ENCODE peak calls at places on chromosome 14, in seven cellular contexts. R, U, E, X, M, L and D are unnamed samples.

GRCh38 chr14:65637780-65638179 is 225.2 kb downstream of the FUT8 start:
- DNase-seq in L (no peak), U (no peak), R (no peak), E (no peak), M (no peak), X (peak; percentile 72), D (peak; percentile 14)

GRCh38 chr14:65222434-65222833 is 120.1 kb upstream of the MAX start:
- DNase-seq in U (peak; percentile 53), X (no peak), M (peak; percentile 80), R (peak; percentile 60), L (peak; percentile 80), E (no peak), D (peak; percentile 72)

GRCh38 chr14:24082411-24083080 is 11.2 kb downstream of the CPNE6 start:
- DNase-seq in M (no peak), X (no peak), L (no peak), E (no peak), U (no peak), R (no peak), D (no peak)

GRCh38 chr14:106831322-106831720 is 1304.9 kb downstream of the TMEM121 start:
- DNase-seq in E (peak; percentile 20), M (peak; percentile 47), X (no peak), R (no peak), L (no peak), U (peak; percentile 75), D (peak; percentile 68)

GRCh38 chr14:93044116-93044515 is 71.6 kb downstream of the ITPK1 start:
- DNase-seq in X (no peak), M (no peak), U (peak; percentile 36), L (no peak), R (peak; percentile 15), E (no peak), D (no peak)

GRCh38 chr14:106586098-106586704 is 1059.8 kb downstream of the TMEM121 start:
- DNase-seq in X (no peak), M (peak; percentile 49), L (no peak), E (peak; percentile 37), R (no peak), U (peak; percentile 13), D (peak; percentile 46)

GRCh38 chr14:53458368-53458814 is 305.3 kb upstream of the DDHD1 start:
- DNase-seq in L (peak; percentile 53), U (peak; percentile 72), E (peak; percentile 96), M (no peak), X (no peak), R (peak; percentile 87), D (no peak)

GRCh38 chr14:44625098-44625497 is 118.0 kb upstream of the FSCB start:
- DNase-seq in M (no peak), U (no peak), E (no peak), X (no peak), R (no peak), L (no peak), D (no peak)

GRCh38 chr14:106318700-106319099 is 792.3 kb downstream of the TMEM121 start:
- DNase-seq in U (no peak), X (no peak), L (no peak), R (no peak), E (no peak), M (no peak), D (peak; percentile 3)

GRCh38 chr14:93889739-93890138 is 37.4 kb upstream of the FAM181A start:
- DNase-seq in M (no peak), L (no peak), X (no peak), U (no peak), R (no peak), E (no peak), D (no peak)

GRCh38 chr14:61090432-61091216 is 109.6 kb downstream of the SLC38A6 start:
- DNase-seq in R (no peak), L (no peak), M (no peak), U (no peak), X (no peak), E (no peak), D (no peak)

GRCh38 chr14:81450100-81450531 is 50.0 kb upstream of the STON2 start:
- DNase-seq in L (no peak), M (no peak), U (no peak), R (no peak), X (no peak), E (no peak), D (peak; percentile 16)

GRCh38 chr14:102445641-102446040 is 63.9 kb downstream of the ANKRD9 start:
- DNase-seq in X (no peak), M (no peak), R (no peak), U (no peak), L (no peak), E (no peak), D (no peak)

GRCh38 chr14:102452302-102452701 is 57.3 kb downstream of the ANKRD9 start:
- DNase-seq in L (no peak), U (no peak), R (no peak), X (no peak), M (no peak), E (no peak), D (no peak)

GRCh38 chr14:102450206-102451063 is 59.1 kb downstream of the ANKRD9 start:
- DNase-seq in M (no peak), R (no peak), U (no peak), E (no peak), X (no peak), L (no peak), D (no peak)

GRCh38 chr14:102454711-102455110 is 54.9 kb downstream of the ANKRD9 start:
- DNase-seq in L (no peak), E (no peak), R (no peak), U (no peak), M (no peak), X (no peak), D (no peak)

DNA sequence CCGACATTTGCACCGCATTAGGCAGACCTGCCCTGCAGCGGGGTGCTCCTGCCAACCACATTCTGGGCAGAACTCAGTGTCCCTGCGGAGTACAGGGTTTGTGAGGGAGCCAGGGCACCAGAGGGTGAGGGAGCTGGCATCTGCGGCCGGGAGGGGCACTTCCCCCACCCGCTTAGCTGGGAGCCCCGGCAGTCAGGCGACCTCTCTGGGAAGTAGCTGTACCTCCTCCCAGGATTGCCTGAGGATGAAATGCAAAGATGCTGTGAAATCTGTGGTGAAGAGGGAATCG is 58.6 kb downstream of the ANKRD9 start:
- DNase-seq in X (no peak), U (no peak), R (no peak), E (no peak), L (no peak), M (no peak), D (no peak)
- TF ChIP-seq POLR2A in X (no peak), U (no peak), R (no peak), E (no peak), L (no peak), M (no peak), D (no peak)

GRCh38 chr14:75969891-75970290 is 11.9 kb downstream of the TGFB3 start:
- DNase-seq in L (no peak), R (no peak), M (no peak), E (no peak), X (no peak), U (no peak), D (no peak)

GRCh38 chr14:75969126-75969525 is 12.7 kb downstream of the TGFB3 start:
- DNase-seq in M (no peak), X (no peak), R (no peak), L (no peak), E (no peak), U (no peak), D (no peak)

GRCh38 chr14:75970989-75971388 is 10.8 kb downstream of the TGFB3 start:
- DNase-seq in R (no peak), E (no peak), U (no peak), X (no peak), M (no peak), L (no peak), D (no peak)

GRCh38 chr14:75967866-75968265 is 13.9 kb downstream of the TGFB3 start:
- DNase-seq in X (no peak), U (no peak), L (no peak), R (no peak), E (no peak), M (no peak), D (no peak)

GRCh38 chr14:75968461-75968860 is 13.3 kb downstream of the TGFB3 start:
- DNase-seq in E (no peak), X (no peak), L (no peak), U (no peak), R (no peak), M (no peak), D (no peak)
- TF ChIP-seq MAX in E (no peak), X (no peak), L (no peak), U (no peak), R (no peak), M (no peak), D (no peak)

DNA sequence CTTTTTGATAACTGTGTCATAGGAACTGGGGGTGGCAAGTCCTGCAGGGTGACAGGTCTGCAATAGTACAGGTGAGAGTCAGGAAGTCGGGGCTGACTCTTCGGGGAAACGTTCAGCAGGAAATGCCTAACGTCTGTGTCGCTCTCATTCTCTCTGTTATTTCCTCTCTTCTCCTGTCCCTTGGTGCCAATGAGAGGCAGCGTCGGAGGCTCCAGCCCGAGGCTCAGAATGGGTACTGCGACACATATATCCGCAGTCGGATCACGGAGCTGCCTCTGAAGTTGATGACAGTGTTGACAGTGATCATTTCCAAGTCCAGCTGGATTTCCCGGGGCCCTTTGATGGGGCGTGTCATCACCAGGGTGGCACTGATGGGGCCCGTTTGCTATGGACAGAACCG is 2.7 kb upstream of the TC2N start:
- DNase-seq in U (peak; percentile 15), E (peak; percentile 5), L (no peak), R (no peak), X (no peak), M (no peak), D (no peak)
- H3K4me3 ChIP-seq in U (no peak overlapping the region), E (no peak overlapping the region), L (no peak overlapping the region), R (no peak overlapping the region), X (no peak overlapping the region), M (no peak overlapping the region), D (no peak overlapping the region)

GRCh38 chr14:21264025-21264801 is 5.0 kb downstream of the HNRNPC start:
- DNase-seq in L (peak; percentile 51), R (no peak), X (peak; percentile 56), E (no peak), U (no peak), M (no peak), D (peak; percentile 60)

GRCh38 chr14:21261824-21262223 is 7.4 kb downstream of the HNRNPC start:
- DNase-seq in E (no peak), X (no peak), U (no peak), R (no peak), L (no peak), M (no peak), D (no peak)

GRCh38 chr14:21262410-21262809 is 6.8 kb downstream of the HNRNPC start:
- DNase-seq in X (no peak), U (no peak), R (no peak), E (no peak), L (no peak), M (peak; percentile 28), D (no peak)

GRCh38 chr14:21267431-21267845 is 1.8 kb downstream of the HNRNPC start:
- DNase-seq in R (no peak), E (no peak), L (peak; percentile 21), M (peak; percentile 17), X (no peak), U (no peak), D (peak; percentile 40)

DNA sequence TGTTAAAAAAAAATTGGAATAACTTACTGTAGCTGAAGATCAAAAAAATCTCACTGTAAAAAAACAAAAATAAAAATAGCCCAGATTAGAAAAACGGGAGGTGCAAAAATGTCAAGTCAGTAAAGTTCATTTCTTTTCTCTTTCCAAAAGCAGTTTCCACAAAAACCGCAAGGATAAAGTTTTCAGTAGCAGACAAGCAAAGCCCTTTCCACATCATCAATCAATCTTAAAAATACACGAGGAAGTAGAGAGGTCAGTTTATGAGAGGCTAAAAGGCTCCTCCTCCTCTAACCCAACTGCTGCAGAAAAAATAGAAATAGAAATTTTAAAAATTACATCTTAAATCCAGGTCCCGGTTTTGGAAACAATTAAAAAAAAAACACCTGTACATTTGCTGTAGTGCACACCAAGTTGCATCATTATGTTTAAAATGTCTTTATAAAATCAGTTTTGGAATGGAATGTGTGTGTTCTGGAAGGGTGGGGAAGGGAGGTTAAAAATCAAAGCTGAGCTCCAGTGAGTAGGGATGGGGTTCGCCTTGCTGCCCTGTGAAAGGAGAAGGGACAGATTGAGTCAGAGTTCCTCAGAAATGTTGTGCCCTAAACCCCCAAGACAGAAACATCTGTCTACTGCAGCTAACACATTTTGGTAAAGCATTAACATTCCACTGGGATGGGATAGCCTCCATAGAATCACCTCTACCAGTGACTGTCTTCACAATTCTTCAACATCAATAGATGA is 5.8 kb downstream of the HNRNPC start:
- DNase-seq in M (peak; percentile 19), U (no peak), E (no peak), X (no peak), L (no peak), R (no peak), D (peak; percentile 35)
- TF ChIP-seq POLR2A in M (peak; percentile 91), U (no peak), E (peak; percentile 70), X (no peak), L (no peak), R (no peak), D (no peak)